ENCODE peak calls at places on chromosomes 2 and 18, in nine cellular contexts. Z is CD8-positive, alpha-beta T cell; X is SJSA1; J is endodermal cell; N is stomach; F is ovary; H is left ventricle myocardium inferior; C is tibial artery; G is iPS DF 6.9. K is an unnamed sample. For H3K4me1 and H3K27me3, the result is how much of the 10 kb centered on the place peaks cover.

GRCh38 chr2:6872412-6872811 is 5.2 kb upstream of the RSAD2 start:
- DNase-seq in Z (no peak), F (no peak), H (no peak), G (no peak), N (no peak), C (no peak), X (no peak), J (no peak), K (no peak)

GRCh38 chr2:8004250-8004681 is 677.6 kb upstream of the ID2 start:
- DNase-seq in H (no peak), Z (no peak), G (no peak), X (peak), F (no peak), N (no peak), J (no peak), C (peak), K (peak)

GRCh38 chr2:218806346-218806978 is 24.5 kb downstream of the CYP27A1 start:
- DNase-seq in F (peak), Z (no peak), J (no peak), G (no peak), H (peak), C (peak), N (peak), X (peak), K (peak)

GRCh38 chr2:233445152-233445830 is 91.0 kb downstream of the DGKD start:
- DNase-seq in H (no peak), F (peak), Z (no peak), J (peak), X (no peak), G (no peak), C (no peak), N (no peak), K (no peak)

GRCh38 chr2:200025717-200026116 is 70.3 kb downstream of the MAIP1 start:
- DNase-seq in X (no peak), J (no peak), F (no peak), H (no peak), C (no peak), G (no peak), Z (no peak), N (no peak), K (no peak)

GRCh38 chr2:30421551-30422436 is 25.3 kb upstream of the LCLAT1 start:
- DNase-seq in F (no peak), G (no peak), J (peak), N (no peak), H (no peak), Z (peak), C (no peak), X (no peak), K (no peak)

GRCh38 chr2:20611077-20611843 is 39.6 kb downstream of the HS1BP3 start:
- DNase-seq in F (peak), N (peak), X (peak), C (peak), J (peak), G (no peak), Z (no peak), H (peak), K (peak)

GRCh38 chr2:199131256-199131655 is 326.5 kb downstream of the SATB2 start:
- DNase-seq in C (no peak), F (no peak), Z (no peak), H (no peak), N (no peak), J (no peak), X (no peak), G (no peak), K (no peak)

GRCh38 chr2:9558948-9559381 is 3.3 kb upstream of the ADAM17 start:
- DNase-seq in X (no peak), C (peak), J (no peak), N (no peak), Z (no peak), F (no peak), G (no peak), H (no peak), K (peak)

GRCh38 chr2:190722061-190722759 is 73.3 kb downstream of the NAB1 start:
- DNase-seq in G (no peak), Z (no peak), F (no peak), X (peak), N (no peak), J (no peak), H (no peak), C (no peak), K (no peak)

GRCh38 chr2:10048501-10049171 is 5.3 kb downstream of the KLF11 start:
- DNase-seq in F (no peak), J (peak), G (no peak), H (no peak), X (peak), N (no peak), C (no peak), Z (peak), K (no peak)

GRCh38 chr2:160432633-160433032 is 61.0 kb downstream of the RBMS1 start:
- DNase-seq in Z (no peak), G (no peak), J (peak), N (peak), C (no peak), F (no peak), X (no peak), H (no peak), K (no peak)

GRCh38 chr2:174007010-174007409 is 41.8 kb upstream of the SP3 start:
- DNase-seq in G (no peak), C (no peak), F (no peak), H (no peak), X (no peak), J (no peak), N (no peak), Z (no peak), K (no peak)

GRCh38 chr2:1848599-1848995 is 104.3 kb upstream of the PXDN start:
- DNase-seq in G (no peak), Z (no peak), N (no peak), F (no peak), H (no peak), J (no peak), X (no peak), C (no peak), K (no peak)

GRCh38 chr2:45005261-45006002 is 3.8 kb downstream of the SIX2 start:
- DNase-seq in C (no peak), F (no peak), G (no peak), H (no peak), X (no peak), N (no peak), Z (no peak), J (no peak), K (no peak)

GRCh38 chr2:205868773-205869333 is 186.6 kb downstream of the NRP2 start:
- DNase-seq in H (no peak), F (no peak), Z (no peak), X (peak), J (no peak), G (no peak), N (no peak), C (no peak), K (no peak)

GRCh38 chr18:67385455-67385854 is 131.1 kb downstream of the DSEL start:
- DNase-seq in J (no peak), F (no peak), C (no peak), N (no peak), Z (no peak), H (no peak), G (no peak), X (peak), K (no peak)

GRCh38 chr18:2994603-2995432 is 18.1 kb downstream of the LPIN2 start:
- DNase-seq in C (no peak), H (no peak), J (peak), Z (peak), X (no peak), N (no peak), F (no peak), G (no peak), K (no peak)

GRCh38 chr2:44802409-44803099 is 138.9 kb upstream of the SIX3 start:
- DNase-seq in C (no peak), F (no peak), Z (no peak), J (peak), G (peak), N (peak), H (no peak), X (no peak), K (no peak)

GRCh38 chr2:192215096-192215877 is 20.6 kb upstream of the TMEFF2 start:
- DNase-seq in N (no peak), F (no peak), C (no peak), X (no peak), J (no peak), G (no peak), Z (no peak), H (no peak), K (no peak)

GRCh38 chr2:45567974-45568789 is 42.9 kb downstream of the SRBD1 start:
- DNase-seq in J (no peak), F (no peak), G (no peak), H (no peak), N (no peak), X (no peak), C (no peak), Z (no peak), K (no peak)

GRCh38 chr18:79508565-79509535 is 113.1 kb downstream of the NFATC1 start:
- DNase-seq in G (no peak), N (no peak), X (no peak), J (no peak), H (no peak), Z (no peak), C (peak), F (peak), K (no peak)

GRCh38 chr2:98912221-98912851 is 23.7 kb downstream of the CRACDL start:
- DNase-seq in F (peak), H (no peak), G (no peak), Z (no peak), C (no peak), X (no peak), J (peak), N (peak), K (no peak)

GRCh38 chr2:172552547-172553291 is 3.2 kb upstream of the PDK1 start:
- DNase-seq in G (no peak), C (no peak), H (no peak), Z (no peak), X (peak), F (no peak), N (no peak), J (no peak), K (no peak)

GRCh38 chr2:181430406-181431199 is 26.6 kb upstream of the ITGA4 start:
- DNase-seq in F (no peak), X (no peak), C (no peak), H (no peak), J (no peak), Z (peak), N (no peak), G (no peak), K (no peak)

GRCh38 chr2:20584045-20584636 is 66.8 kb downstream of the HS1BP3 start:
- DNase-seq in Z (no peak), N (no peak), X (no peak), C (no peak), H (no peak), F (peak), G (no peak), J (no peak), K (no peak)

GRCh38 chr2:181937473-181937872 is 45.9 kb downstream of the ITPRID2 start:
- DNase-seq in G (no peak), F (no peak), H (no peak), Z (no peak), C (no peak), N (no peak), J (no peak), X (no peak), K (no peak)

GRCh38 chr2:222745836-222746559 is 74.5 kb downstream of the MOGAT1 start:
- DNase-seq in F (no peak), G (no peak), N (no peak), X (no peak), Z (no peak), J (no peak), H (no peak), C (no peak), K (no peak)
- H3K4me1 ChIP-seq in F (under half), G (under half), N (under half), X (under half), Z (under half), J (under half), H (under half), C (under half), K (under half)

GRCh38 chr2:72859831-72860262 is 27.4 kb upstream of the SPR start:
- DNase-seq in X (peak), H (no peak), G (peak), J (peak), F (peak), Z (peak), C (no peak), N (peak), K (no peak)
- H3K27me3 ChIP-seq in X (under half), H (under half), G (under half), J (under half), F (under half), Z (under half), C (under half), N (under half), K (under half)

GRCh38 chr2:168550670-168551069 is 94.6 kb downstream of the CERS6 start:
- DNase-seq in N (no peak), C (peak), F (no peak), G (peak), J (no peak), Z (no peak), H (no peak), X (no peak), K (no peak)
- H3K27ac ChIP-seq in N (no peak), C (no peak), F (no peak), G (no peak), J (no peak), Z (no peak), H (no peak), X (no peak), K (no peak)

DNA sequence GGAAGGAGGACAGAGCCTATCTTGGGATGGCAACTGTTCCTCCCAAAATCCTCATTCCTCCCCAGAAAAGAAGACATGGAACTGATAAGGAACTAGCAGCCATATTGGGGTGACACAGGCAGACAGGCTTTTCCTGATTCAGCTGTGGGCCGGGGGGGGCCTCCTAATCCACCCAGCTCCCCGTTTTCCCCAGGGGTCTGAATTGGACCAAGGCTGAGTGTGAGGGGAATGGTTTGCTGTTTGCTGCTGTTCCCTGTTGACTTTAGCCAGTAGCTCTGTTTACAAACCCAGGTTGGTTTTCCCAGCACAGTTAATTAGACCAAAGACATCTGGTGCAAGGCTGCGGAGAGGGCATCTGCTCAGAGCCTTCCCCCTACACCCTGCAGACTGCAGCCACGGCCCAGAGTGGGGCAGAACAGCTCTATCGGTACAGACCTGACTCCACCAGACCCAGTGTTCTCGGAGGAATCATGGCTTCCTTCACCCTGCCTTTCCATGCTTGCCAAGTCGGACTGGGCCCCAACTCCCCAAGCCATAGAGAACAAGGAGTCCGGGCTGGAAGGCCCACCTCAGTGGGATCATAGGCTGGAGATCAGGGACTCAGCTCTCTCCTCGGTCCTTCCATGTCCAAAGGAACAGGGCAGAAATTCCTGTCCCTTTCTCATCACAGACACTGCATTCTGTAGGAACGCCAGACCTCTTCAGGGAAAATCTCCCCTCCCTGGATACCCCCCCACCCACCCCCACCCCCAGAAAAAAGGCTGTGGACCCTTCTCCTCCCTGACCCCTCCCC is 1.7 kb upstream of the PKDCC start:
- DNase-seq in J (no peak), Z (no peak), C (no peak), F (peak), N (no peak), H (no peak), X (peak), G (no peak), K (no peak)
- H3K4me1 ChIP-seq in J (under half), Z (under half), C (under half), F (under half), N (under half), H (under half), X (half or more), G (under half), K (under half)

DNA sequence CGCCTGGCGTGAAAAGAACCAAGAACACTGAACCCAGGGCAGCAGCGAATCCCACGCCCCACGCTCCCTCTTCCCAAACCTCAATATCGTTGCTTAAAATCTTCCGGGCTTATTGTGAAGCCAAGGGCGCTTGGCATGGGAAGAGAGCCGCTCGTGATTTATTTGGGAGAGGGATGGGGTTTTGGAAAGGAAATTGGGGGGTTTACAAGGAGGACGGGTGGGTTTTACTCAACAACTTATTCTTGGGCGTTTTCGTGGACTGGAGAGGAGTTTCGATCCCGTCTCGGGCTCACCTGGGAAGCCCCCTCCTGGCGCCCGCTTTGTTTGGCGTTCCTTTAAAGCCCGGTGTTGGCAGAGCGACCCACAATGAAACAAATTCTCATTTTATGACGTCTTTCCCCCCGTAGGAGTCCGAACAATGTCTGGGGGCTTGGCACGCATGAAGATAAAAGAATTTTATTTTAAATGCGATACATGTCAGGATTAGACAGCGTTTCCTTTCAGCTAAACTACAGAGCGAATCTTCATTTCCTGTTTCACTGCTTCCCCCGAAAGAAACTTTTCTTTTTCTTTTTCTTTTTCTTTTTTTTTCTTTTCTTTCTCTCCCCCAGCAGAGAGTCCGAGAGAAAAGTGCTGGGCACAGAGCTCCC is 135.3 kb downstream of the INSIG2 start:
- DNase-seq in J (peak), G (no peak), N (no peak), X (peak), H (no peak), Z (peak), F (no peak), C (no peak), K (no peak)
- H3K27me3 ChIP-seq in J (under half), G (under half), N (half or more), X (under half), H (half or more), Z (under half), F (under half), C (half or more), K (under half)

GRCh38 chr18:46555213-46555612 is 101.8 kb downstream of the LOXHD1 start:
- DNase-seq in N (no peak), F (no peak), X (no peak), C (no peak), J (no peak), G (no peak), H (no peak), Z (no peak), K (no peak)
- H3K27ac ChIP-seq in N (no peak), F (no peak), X (no peak), C (no peak), J (no peak), G (no peak), H (no peak), Z (no peak), K (no peak)

GRCh38 chr2:100857915-100858314 is 38.0 kb downstream of the NPAS2 start:
- DNase-seq in F (no peak), X (peak), G (no peak), C (no peak), N (no peak), Z (no peak), H (no peak), J (no peak), K (no peak)
- H3K4me1 ChIP-seq in F (under half), X (under half), G (under half), C (under half), N (under half), Z (under half), H (half or more), J (under half), K (under half)

GRCh38 chr2:105188343-105188742 is 53.2 kb upstream of the GPR45 start:
- DNase-seq in Z (no peak), N (no peak), G (no peak), C (no peak), J (no peak), H (no peak), X (no peak), F (no peak), K (no peak)

GRCh38 chr2:105184420-105184819 is 57.1 kb upstream of the GPR45 start:
- DNase-seq in J (peak), N (no peak), C (no peak), H (no peak), X (no peak), F (no peak), Z (no peak), G (no peak), K (no peak)

GRCh38 chr2:105183555-105184323 is 57.8 kb upstream of the GPR45 start:
- DNase-seq in G (no peak), H (no peak), Z (no peak), X (no peak), C (no peak), F (no peak), N (no peak), J (no peak), K (no peak)

GRCh38 chr2:105186967-105187498 is 54.5 kb upstream of the GPR45 start:
- DNase-seq in H (no peak), X (no peak), G (no peak), F (no peak), C (no peak), Z (no peak), J (no peak), N (no peak), K (no peak)

GRCh38 chr2:105187531-105187930 is 54.0 kb upstream of the GPR45 start:
- DNase-seq in Z (no peak), J (no peak), C (no peak), X (peak), G (no peak), F (no peak), H (no peak), N (no peak), K (no peak)
- H3K27me3 ChIP-seq in Z (under half), J (under half), C (under half), X (under half), G (under half), F (under half), H (half or more), N (under half), K (under half)

K was measured in thoracic aorta.